ENCODE peak calls at places on chromosomes 6 and 20, in eight cellular contexts. Z is neural crest cell, R is mesothelial cell of epicardium, H is Caco-2, N is lower leg skin, S is body of pancreas, T is adrenal gland, E is tibial nerve. O is an unnamed sample.

GRCh38 chr6:165716886-165717285 is 53.8 kb upstream of the PDE10A start:
- DNase-seq in S (no peak), E (no peak), H (no peak), R (no peak), T (no peak), N (no peak), Z (no peak), O (no peak)

GRCh38 chr6:156231353-156231752 is 545.8 kb upstream of the ARID1B start:
- DNase-seq in T (no peak), S (no peak), Z (no peak), H (no peak), N (no peak), R (no peak), E (no peak), O (no peak)

GRCh38 chr6:29759457-29759856 is 36.2 kb downstream of the HLA-F start:
- DNase-seq in Z (no peak), T (no peak), R (no peak), N (no peak), H (no peak), S (no peak), E (no peak), O (no peak)

GRCh38 chr6:140001005-140001404 is 626.6 kb upstream of the CITED2 start:
- DNase-seq in R (no peak), N (no peak), T (peak; percentile 61), E (no peak), Z (no peak), S (no peak), H (no peak), O (no peak)

GRCh38 chr20:59004493-59004762 is 2.6 kb downstream of the CTSZ start:
- DNase-seq in N (no peak), T (peak; percentile 51), H (peak; percentile 33), R (no peak), S (peak; percentile 39), E (peak; percentile 30), Z (no peak), O (peak; percentile 4)

GRCh38 chr20:50601511-50602431 is 89.6 kb downstream of the RIPOR3 start:
- DNase-seq in S (no peak), R (no peak), Z (no peak), E (no peak), N (no peak), T (no peak), H (no peak), O (no peak)

GRCh38 chr20:11852801-11853200 is 64.9 kb upstream of the BTBD3 start:
- DNase-seq in N (no peak), Z (no peak), R (no peak), H (no peak), S (no peak), T (no peak), E (no peak), O (no peak)

GRCh38 chr6:42452171-42453026 is 673 bp upstream of the TRERF1 start:
- DNase-seq in H (peak; percentile 60), N (peak; percentile 60), S (peak; percentile 77), E (peak; percentile 41), R (peak; percentile 72), Z (peak; percentile 65), T (peak; percentile 81), O (peak; percentile 87)

GRCh38 chr6:7469696-7470095 is 71.8 kb upstream of the DSP start:
- DNase-seq in H (no peak), S (no peak), R (no peak), E (no peak), N (no peak), Z (no peak), T (no peak), O (no peak)

GRCh38 chr20:53080969-53081871 is 109.1 kb downstream of the TSHZ2 start:
- DNase-seq in S (peak; percentile 74), N (no peak), T (peak; percentile 27), E (no peak), H (peak; percentile 69), R (no peak), Z (no peak), O (no peak)

GRCh38 chr20:23164176-23164601 is 78.1 kb upstream of the CD93 start:
- DNase-seq in E (peak; percentile 3), R (peak; percentile 36), H (no peak), Z (no peak), T (no peak), N (no peak), S (no peak), O (no peak)

GRCh38 chr6:154614101-154614500 is 103.6 kb upstream of the CNKSR3 start:
- DNase-seq in R (no peak), E (no peak), T (no peak), H (no peak), Z (no peak), S (no peak), N (no peak), O (no peak)

GRCh38 chr6:7905416-7905815 is 5.2 kb downstream of the TXNDC5 start:
- DNase-seq in E (no peak), R (no peak), S (no peak), N (no peak), T (no peak), Z (no peak), H (no peak), O (no peak)

GRCh38 chr6:42402184-42402583 is 49.5 kb downstream of the TRERF1 start:
- DNase-seq in S (no peak), T (no peak), H (no peak), Z (no peak), E (no peak), N (no peak), R (no peak), O (no peak)

DNA sequence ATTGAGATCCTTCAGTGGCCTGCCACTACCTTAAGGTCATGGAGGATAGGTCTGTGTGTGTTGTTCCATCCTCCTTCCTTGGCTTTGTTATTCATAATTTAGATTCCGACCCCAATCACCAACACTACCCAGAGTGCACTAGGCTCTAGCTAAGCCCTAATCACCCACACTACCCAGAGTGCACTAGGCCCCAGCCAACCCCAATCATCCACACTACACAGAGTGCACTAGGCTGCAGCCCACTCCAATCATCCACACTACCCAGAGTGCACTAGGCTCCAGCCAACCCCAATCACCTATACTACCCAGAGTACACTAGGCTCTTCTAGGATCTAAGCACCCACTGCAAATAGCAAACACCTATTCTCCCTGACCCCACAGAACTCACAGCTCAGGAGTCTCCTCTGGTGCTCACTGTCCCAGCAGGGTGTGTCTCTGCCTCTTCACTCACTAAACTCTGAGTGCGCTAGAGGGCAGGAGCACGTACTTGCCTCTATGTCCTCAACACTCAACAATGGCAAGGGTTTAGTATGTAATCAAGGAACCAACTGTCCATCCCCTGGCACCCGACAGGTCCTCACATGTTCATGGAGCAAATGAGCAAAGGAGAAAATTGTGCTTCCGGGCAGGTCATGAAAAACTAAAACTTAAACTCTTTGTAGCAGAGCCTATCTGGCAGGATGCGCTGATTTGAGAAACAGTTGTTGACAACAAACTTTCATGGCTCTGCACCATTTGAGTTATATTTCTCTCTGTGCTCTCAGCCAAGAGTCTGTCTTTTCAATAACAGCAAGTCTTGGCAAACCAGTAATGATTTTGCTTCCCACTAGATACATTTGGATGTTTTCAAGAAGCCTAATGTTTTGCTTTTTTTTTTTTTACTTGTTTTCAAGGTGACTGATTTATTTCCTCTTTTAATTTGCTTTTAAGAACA is 54.3 kb downstream of the SLC22A23 start:
- DNase-seq in N (no peak), Z (no peak), H (no peak), S (no peak), E (no peak), R (no peak), T (no peak), O (no peak)
- TF ChIP-seq CTCF in N (no peak), Z (no peak), H (no peak), S (no peak), E (no peak), R (no peak), T (no peak), O (no peak)

GRCh38 chr20:25197173-25197869 is 1.8 kb downstream of the ENTPD6 start:
- DNase-seq in H (no peak), R (no peak), N (no peak), Z (no peak), E (no peak), T (no peak), S (no peak), O (no peak)

GRCh38 chr20:25196701-25197120 is 1.2 kb downstream of the ENTPD6 start:
- DNase-seq in T (no peak), E (no peak), S (peak; percentile 65), N (no peak), R (no peak), Z (no peak), H (no peak), O (no peak)

GRCh38 chr20:25194333-25194972 is 1.1 kb upstream of the ENTPD6 start:
- DNase-seq in S (peak; percentile 34), Z (no peak), E (no peak), H (no peak), T (no peak), N (no peak), R (no peak), O (no peak)

GRCh38 chr20:25195962-25196700 is 619 bp downstream of the ENTPD6 start:
- DNase-seq in Z (peak; percentile 14), E (no peak), R (peak; percentile 68), T (peak; percentile 38), H (peak; percentile 66), S (peak; percentile 68), N (no peak), O (peak; percentile 68)

GRCh38 chr20:25195014-25195961 is at the start of gene ENTPD6:
- DNase-seq in E (peak; percentile 88), Z (peak; percentile 95), R (peak; percentile 97), S (peak; percentile 95), T (peak; percentile 93), N (peak; percentile 84), H (peak; percentile 92), O (peak; percentile 95)
- TF ChIP-seq CTCF in E (no peak), Z (no peak), R (no peak), S (peak; percentile 39), T (no peak), N (no peak), H (no peak), O (no peak)

GRCh38 chr20:43032459-43032858 is 157.2 kb downstream of the PTPRT start:
- DNase-seq in N (no peak), E (no peak), S (no peak), Z (no peak), H (no peak), T (no peak), R (no peak), O (no peak)
- TF ChIP-seq CTCF in N (no peak), E (no peak), S (no peak), Z (no peak), H (no peak), T (no peak), R (no peak), O (no peak)

GRCh38 chr6:43853066-43853650 is 83.1 kb downstream of the VEGFA start:
- DNase-seq in S (no peak), R (no peak), Z (no peak), N (no peak), T (no peak), H (no peak), E (no peak), O (no peak)

GRCh38 chr6:43855247-43855646 is 85.2 kb downstream of the VEGFA start:
- DNase-seq in E (no peak), H (no peak), T (no peak), Z (no peak), S (no peak), N (no peak), R (no peak), O (no peak)

GRCh38 chr6:43859213-43859612 is 89.2 kb downstream of the VEGFA start:
- DNase-seq in T (no peak), H (no peak), E (no peak), Z (no peak), N (no peak), S (no peak), R (no peak), O (no peak)

GRCh38 chr6:43858161-43859153 is 88.4 kb downstream of the VEGFA start:
- DNase-seq in H (no peak), S (no peak), R (no peak), N (no peak), E (no peak), Z (no peak), T (no peak), O (no peak)

GRCh38 chr6:43856005-43856765 is 86.2 kb downstream of the VEGFA start:
- DNase-seq in Z (no peak), S (peak; percentile 82), H (peak; percentile 72), R (no peak), T (peak; percentile 68), E (no peak), N (no peak), O (no peak)
- TF ChIP-seq CTCF in Z (peak; percentile 60), S (peak; percentile 81), H (peak; percentile 55), R (peak; percentile 10), T (peak; percentile 55), E (peak; percentile 8), N (no peak), O (peak; percentile 40)